ENCODE peak calls at places on chromosomes 3 and 15, in six cellular contexts. Q is myocyte, R is anterior cingulate cortex, N is DMS153, S is posterior cingulate gyrus, I is RPMI8226. X is an unnamed sample.

GRCh38 chr15:89119489-89120478 is 31.5 kb downstream of the ABHD2 start:
- DNase-seq in Q (no peak), R (no peak), N (peak; percentile 32), S (no peak), I (no peak), X (no peak)

GRCh38 chr3:124246949-124247348 is 255.0 kb upstream of the ROPN1 start:
- DNase-seq in Q (peak; percentile 17), R (no peak), N (peak; percentile 37), S (no peak), I (peak; percentile 23), X (no peak)

GRCh38 chr15:22794621-22795167 is 8.2 kb downstream of the NIPA1 start:
- DNase-seq in Q (no peak), R (no peak), N (no peak), S (no peak), I (no peak), X (no peak)

GRCh38 chr15:62506217-62506805 is 341.2 kb upstream of the C2CD4B start:
- DNase-seq in Q (peak; percentile 80), R (no peak), N (no peak), S (no peak), I (no peak), X (no peak)

GRCh38 chr3:17233398-17233800 is 348.6 kb downstream of the PLCL2 start:
- DNase-seq in Q (peak; percentile 46), R (no peak), N (peak; percentile 1), S (no peak), I (peak; percentile 46), X (no peak)

GRCh38 chr3:129556890-129557736 is 14.1 kb downstream of the H1-8 start:
- DNase-seq in Q (peak; percentile 63), R (no peak), N (no peak), S (no peak), I (no peak), X (no peak)

GRCh38 chr3:81242871-81243270 is 518.6 kb downstream of the GBE1 start:
- DNase-seq in Q (peak; percentile 1), R (no peak), N (no peak), S (no peak), I (no peak), X (no peak)

GRCh38 chr3:133927543-133928066 is 31.9 kb upstream of the RAB6B start:
- DNase-seq in Q (peak; percentile 45), R (peak; percentile 32), N (no peak), S (no peak), I (peak; percentile 36), X (peak; percentile 36)